ENCODE peak calls at places on chromosomes 11 and 22, in seven cellular contexts. M is NCI-H1436; P is Karpas-422; V is NCI-H2029; N is hypothalamus; G is naive thymus-derived CD4-positive, alpha-beta T cell; D is HT1080. Q is an unnamed sample.

GRCh38 chr11:12693485-12694181 is 19.4 kb downstream of the TEAD1 start:
- DNase-seq in M (no peak), P (no peak), V (peak), N (peak), G (no peak), D (peak), Q (no peak)

GRCh38 chr11:103067118-103067517 is 24.8 kb downstream of the DCUN1D5 start:
- DNase-seq in M (no peak), P (no peak), V (no peak), N (no peak), G (no peak), D (no peak), Q (no peak)

GRCh38 chr11:102267602-102268001 is 49.7 kb upstream of the BIRC3 start:
- DNase-seq in M (no peak), P (no peak), V (no peak), N (no peak), G (no peak), D (peak), Q (no peak)

GRCh38 chr11:9091044-9091936 is at the start of gene SCUBE2:
- DNase-seq in M (no peak), P (no peak), V (no peak), N (no peak), G (no peak), D (no peak), Q (no peak)

GRCh38 chr11:69388661-69389060 is 92.8 kb upstream of the LINC01488 start:
- DNase-seq in M (no peak), P (no peak), V (no peak), N (no peak), G (no peak), D (no peak), Q (no peak)

GRCh38 chr22:40176921-40177737 is 596 bp upstream of the TNRC6B start:
- DNase-seq in M (no peak), P (peak), V (no peak), N (no peak), G (peak), D (peak), Q (peak)

GRCh38 chr22:32676196-32676595 is 125.3 kb upstream of the TIMP3 start:
- DNase-seq in M (no peak), P (no peak), V (no peak), N (no peak), G (no peak), D (no peak), Q (no peak)

GRCh38 chr22:39212721-39213376 is 31.9 kb downstream of the PDGFB start:
- DNase-seq in M (no peak), P (no peak), V (no peak), N (no peak), G (no peak), D (peak), Q (no peak)

GRCh38 chr11:93652161-93652597 is 9.3 kb upstream of the CEP295 start:
- DNase-seq in M (peak), P (peak), V (peak), N (no peak), G (peak), D (peak), Q (peak)

GRCh38 chr11:100574894-100575769 is 112.0 kb upstream of the ARHGAP42 start:
- DNase-seq in M (peak), P (peak), V (no peak), N (no peak), G (no peak), D (peak), Q (no peak)

GRCh38 chr11:27239305-27239942 is 123.6 kb downstream of the CCDC34 start:
- DNase-seq in M (no peak), P (no peak), V (no peak), N (no peak), G (no peak), D (no peak), Q (no peak)

GRCh38 chr11:78061088-78061920 is 2.4 kb upstream of the THRSP start:
- DNase-seq in M (no peak), P (no peak), V (peak), N (no peak), G (no peak), D (no peak), Q (no peak)

GRCh38 chr22:32590556-32590955 is 115.9 kb downstream of the FBXO7 start:
- DNase-seq in M (no peak), P (no peak), V (no peak), N (no peak), G (no peak), D (peak), Q (no peak)

GRCh38 chr11:47587733-47588326 is 1.4 kb downstream of the FAM180B start:
- DNase-seq in M (no peak), P (no peak), V (no peak), N (peak), G (no peak), D (no peak), Q (no peak)

GRCh38 chr11:70304208-70304603 is 33.7 kb downstream of the PPFIA1 start:
- DNase-seq in M (no peak), P (no peak), V (no peak), N (no peak), G (no peak), D (no peak), Q (no peak)

GRCh38 chr22:49103314-49104052 is 724.2 kb downstream of the BRD1 start:
- DNase-seq in M (peak), P (no peak), V (peak), N (no peak), G (no peak), D (no peak), Q (no peak)

GRCh38 chr11:111977141-111978027 is 40.2 kb downstream of the DIXDC1 start:
- DNase-seq in M (peak), P (no peak), V (no peak), N (peak), G (peak), D (no peak), Q (no peak)

GRCh38 chr22:31977141-31977781 is 32.9 kb downstream of the YWHAH start:
- DNase-seq in M (peak), P (peak), V (peak), N (peak), G (peak), D (peak), Q (peak)

GRCh38 chr22:42257386-42257785 is 13.1 kb downstream of the TCF20 start:
- DNase-seq in M (no peak), P (no peak), V (no peak), N (no peak), G (no peak), D (no peak), Q (no peak)

GRCh38 chr11:112949781-112950575 is 11.2 kb upstream of the NCAM1 start:
- DNase-seq in M (no peak), P (no peak), V (no peak), N (no peak), G (no peak), D (no peak), Q (no peak)

GRCh38 chr11:16605440-16605970 is 132.9 kb upstream of the C11orf58 start:
- DNase-seq in M (peak), P (no peak), V (no peak), N (no peak), G (no peak), D (peak), Q (no peak)

GRCh38 chr11:58958500-58958899 is 19.2 kb downstream of the GLYATL1 start:
- DNase-seq in M (no peak), P (peak), V (no peak), N (no peak), G (peak), D (no peak), Q (peak)

GRCh38 chr11:27423125-27423524 is 49.5 kb downstream of the LGR4 start:
- DNase-seq in M (no peak), P (no peak), V (no peak), N (no peak), G (no peak), D (no peak), Q (no peak)

GRCh38 chr11:126011220-126011619 is 51.4 kb downstream of the CDON start:
- DNase-seq in M (no peak), P (no peak), V (no peak), N (no peak), G (no peak), D (no peak), Q (no peak)

GRCh38 chr11:100890779-100891178 is 203.7 kb downstream of the ARHGAP42 start:
- DNase-seq in M (no peak), P (no peak), V (no peak), N (no peak), G (no peak), D (peak), Q (no peak)

GRCh38 chr22:26330971-26331625 is 98.0 kb upstream of the ASPHD2 start:
- DNase-seq in M (peak), P (peak), V (peak), N (peak), G (peak), D (peak), Q (peak)

GRCh38 chr22:22753526-22754267 is 109.3 kb downstream of the GGTLC2 start:
- DNase-seq in M (peak), P (peak), V (peak), N (peak), G (peak), D (peak), Q (peak)

GRCh38 chr22:23984430-23984829 is 4.5 kb downstream of the GSTT2 start:
- DNase-seq in M (no peak), P (peak), V (peak), N (peak), G (no peak), D (no peak), Q (peak)

GRCh38 chr22:36409911-36410756 is 22.4 kb upstream of the MYH9 start:
- DNase-seq in M (peak), P (no peak), V (peak), N (peak), G (peak), D (no peak), Q (peak)

GRCh38 chr11:15947681-15948648 is 408.4 kb downstream of the SOX6 start:
- DNase-seq in M (no peak), P (no peak), V (no peak), N (no peak), G (no peak), D (no peak), Q (no peak)

Q was measured in effector memory CD8-positive, alpha-beta T cell.